ENCODE peak calls at places on chromosomes 7 and 10, in five cellular contexts. X is fibroblast of mammary gland, V is heart left ventricle, I is retinal pigment epithelial cell, K is fibroblast of pulmonary artery. D is an unnamed sample.

GRCh38 chr10:73439605-73440298 is 6.4 kb upstream of the MSS51 start:
- DNase-seq in X (peak; percentile 80), V (no peak), I (no peak), K (peak; percentile 55), D (no peak)

GRCh38 chr10:70828923-70829322 is 13.2 kb downstream of the SGPL1 start:
- DNase-seq in X (no peak), V (no peak), I (no peak), K (no peak), D (no peak)

GRCh38 chr10:90245623-90246022 is 544.2 kb downstream of the KIF20B start:
- DNase-seq in X (no peak), V (no peak), I (no peak), K (peak; percentile 34), D (no peak)

GRCh38 chr7:151062399-151063211 is 3.2 kb downstream of the SLC4A2 start:
- DNase-seq in X (peak; percentile 75), V (no peak), I (no peak), K (peak; percentile 52), D (no peak)

GRCh38 chr7:28996836-28997235 is 38.7 kb upstream of the TRIL start:
- DNase-seq in X (no peak), V (no peak), I (no peak), K (no peak), D (no peak)

GRCh38 chr10:111830360-111830759 is 353.2 kb downstream of the GPAM start:
- DNase-seq in X (no peak), V (no peak), I (no peak), K (no peak), D (no peak)

GRCh38 chr7:107435749-107436148 is 34.1 kb upstream of the GPR22 start:
- DNase-seq in X (no peak), V (no peak), I (no peak), K (no peak), D (no peak)

GRCh38 chr7:85737426-85737825 is 550.6 kb upstream of the SEMA3D start:
- DNase-seq in X (no peak), V (no peak), I (no peak), K (no peak), D (no peak)

GRCh38 chr10:96124230-96125141 is 5.6 kb upstream of the ZNF518A start:
- DNase-seq in X (peak; percentile 42), V (no peak), I (no peak), K (peak; percentile 74), D (peak; percentile 8)

GRCh38 chr7:96414931-96415292 is 93.0 kb upstream of the SLC25A13 start:
- DNase-seq in X (peak; percentile 49), V (no peak), I (no peak), K (peak; percentile 41), D (peak; percentile 11)

GRCh38 chr7:128672927-128673517 is 930 bp downstream of the GARIN1A start:
- DNase-seq in X (peak; percentile 20), V (no peak), I (no peak), K (peak; percentile 36), D (peak; percentile 21)

GRCh38 chr7:40701836-40702551 is 567.2 kb downstream of the SUGCT start:
- DNase-seq in X (no peak), V (no peak), I (no peak), K (no peak), D (no peak)

GRCh38 chr10:137031-137430 is 1.8 kb downstream of the ZMYND11 start:
- DNase-seq in X (peak; percentile 41), V (no peak), I (no peak), K (peak; percentile 23), D (no peak)
- H3K4me3 ChIP-seq in X (no peak overlapping the region), V (no peak overlapping the region), I (no peak overlapping the region), K (peak overlapping the region; percentile 79), D (no peak overlapping the region)

DNA sequence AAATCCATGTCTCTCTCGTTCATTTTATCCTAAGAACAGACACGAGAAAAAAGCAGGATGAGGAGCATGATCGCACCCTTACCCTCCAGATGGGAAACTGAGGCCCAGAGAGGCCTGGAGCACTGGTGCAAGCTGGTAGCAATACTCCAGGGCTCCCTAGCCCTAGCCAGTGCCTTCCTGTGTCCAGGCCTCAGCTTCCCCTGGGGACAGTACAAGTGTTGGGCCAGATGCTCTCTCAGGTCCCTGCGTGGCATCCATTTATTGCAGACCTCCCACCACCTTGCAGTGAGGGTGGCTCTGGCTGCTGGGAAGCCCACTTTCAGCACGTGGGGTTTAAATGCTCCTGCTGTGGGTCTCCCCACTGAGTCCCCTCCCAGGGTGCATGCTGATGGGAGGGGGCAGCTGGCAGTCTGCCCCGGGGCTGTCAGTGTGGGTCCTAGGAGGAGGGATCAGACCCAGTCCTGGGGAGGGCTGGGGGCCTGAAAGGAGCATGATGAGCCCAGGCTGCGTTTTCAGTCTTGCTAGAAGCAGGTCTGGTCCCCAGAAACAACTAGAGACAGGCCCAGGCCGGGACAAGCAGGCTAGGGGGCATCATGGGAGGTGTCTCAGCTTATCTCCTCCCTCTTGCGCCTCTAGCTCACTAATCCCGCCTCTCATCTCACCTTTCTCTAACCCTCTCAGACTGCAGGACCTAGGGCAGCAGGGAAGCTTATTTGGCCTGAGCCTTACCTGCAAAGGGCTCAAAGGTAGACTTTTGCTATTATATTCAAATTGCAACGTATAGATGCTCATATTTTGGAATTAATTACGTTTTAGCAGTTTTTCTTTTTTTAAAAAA is 662 bp upstream of the PPIF start:
- DNase-seq in X (no peak), V (no peak), I (no peak), K (no peak), D (no peak)
- H3K4me3 ChIP-seq in X (no peak overlapping the region), V (no peak overlapping the region), I (peak overlapping the region; percentile 14), K (no peak overlapping the region), D (no peak overlapping the region)

GRCh38 chr10:67884313-67884841 is at the start of gene SIRT1:
- DNase-seq in X (peak; percentile 91), V (peak; percentile 98), I (peak; percentile 79), K (peak; percentile 95), D (peak; percentile 98)
- H3K4me3 ChIP-seq in X (peak within 1 kb of the TSS; percentile 81), V (peak within 1 kb of the TSS; percentile 58), I (peak within 1 kb of the TSS; percentile 69), K (peak within 1 kb of the TSS; percentile 84), D (peak within 1 kb of the TSS; percentile 61)

DNA sequence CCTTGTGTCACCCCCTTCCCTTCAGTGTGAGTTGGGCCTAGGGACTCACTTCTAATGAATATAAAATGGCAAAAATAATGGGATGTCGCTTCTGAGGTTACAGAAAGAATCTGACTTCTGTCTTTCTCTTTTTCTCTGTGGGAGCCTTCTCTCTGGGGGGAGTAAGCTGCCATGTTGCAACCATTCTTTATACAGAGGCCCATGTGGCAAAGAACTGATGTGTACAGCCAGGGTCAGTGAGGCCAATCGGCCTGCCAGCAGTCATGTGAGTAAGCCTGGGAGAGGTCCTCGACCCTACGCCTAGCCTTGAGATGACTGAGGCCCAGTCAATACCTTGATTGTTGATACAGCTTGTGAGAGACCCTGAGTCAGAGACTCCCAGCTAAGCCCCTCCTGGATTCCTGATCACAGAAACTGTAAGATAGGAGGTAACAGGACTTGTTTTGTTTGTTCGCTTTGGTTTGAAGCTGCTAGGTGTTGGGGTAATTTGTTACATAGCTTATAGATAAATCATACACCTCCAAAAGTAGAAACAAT is 1.7 kb downstream of the TCAF1 start:
- DNase-seq in X (peak; percentile 69), V (no peak), I (no peak), K (no peak), D (peak; percentile 23)
- H3K4me3 ChIP-seq in X (peak overlapping the region; percentile 82), V (no peak overlapping the region), I (peak overlapping the region; percentile 82), K (peak overlapping the region; percentile 81), D (no peak overlapping the region)

DNA sequence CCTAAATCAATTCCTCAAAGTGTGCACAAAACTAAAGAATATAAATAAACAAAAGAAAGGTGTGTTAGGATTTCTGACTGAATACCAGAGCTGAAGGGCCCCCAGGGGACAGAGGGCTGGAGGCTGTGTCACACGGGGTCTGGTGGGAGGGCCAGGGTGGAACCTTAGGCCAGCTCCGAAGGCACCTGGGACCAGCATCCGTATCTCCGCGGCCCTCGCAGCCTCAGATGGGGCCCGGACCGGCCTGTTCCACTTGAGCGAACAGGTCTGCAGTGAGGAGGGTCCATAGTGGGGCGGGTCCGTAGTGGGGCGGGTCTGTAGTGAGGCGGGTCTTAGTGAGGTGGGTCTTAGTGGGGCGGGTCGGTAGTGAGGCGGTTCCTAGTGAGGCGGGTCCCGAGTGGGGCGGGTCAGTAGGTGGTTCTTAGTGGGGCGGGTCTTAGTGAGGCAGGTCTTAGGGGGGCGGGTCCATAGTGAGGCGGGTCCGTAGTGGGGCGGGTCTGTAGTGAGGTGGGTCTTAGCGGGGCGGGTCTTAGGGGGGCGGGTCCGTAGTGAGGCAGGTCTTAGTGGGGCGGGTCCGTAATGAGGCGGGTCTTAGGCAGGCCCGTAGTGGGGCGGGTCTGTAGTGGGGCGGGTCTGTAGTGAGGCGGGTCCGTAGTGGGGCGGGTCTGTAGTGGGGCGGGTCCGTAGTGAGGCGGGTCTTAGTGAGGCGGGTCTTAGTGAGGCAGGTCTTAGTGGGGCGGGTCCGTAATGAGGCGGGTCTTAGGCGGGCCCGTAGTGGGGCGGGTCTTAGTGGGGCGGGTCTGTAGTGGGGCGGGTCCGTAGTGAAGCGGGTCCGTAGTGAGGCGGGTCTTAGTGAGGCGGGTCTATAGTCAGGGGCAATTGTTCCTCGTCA is 15.1 kb downstream of the GPR146 start:
- DNase-seq in X (peak; percentile 11), V (no peak), I (no peak), K (no peak), D (peak; percentile 51)
- H3K4me3 ChIP-seq in X (no peak overlapping the region), V (no peak overlapping the region), I (peak overlapping the region; percentile 45), K (no peak overlapping the region), D (no peak overlapping the region)

GRCh38 chr10:76191371-76191770 is 759.9 kb downstream of the LRMDA start:
- DNase-seq in X (no peak), V (no peak), I (no peak), K (no peak), D (no peak)

GRCh38 chr10:76184647-76185046 is 753.2 kb downstream of the LRMDA start:
- DNase-seq in X (no peak), V (no peak), I (no peak), K (no peak), D (no peak)

GRCh38 chr10:76190871-76191270 is 759.4 kb downstream of the LRMDA start:
- DNase-seq in X (no peak), V (no peak), I (peak; percentile 56), K (no peak), D (no peak)

GRCh38 chr10:76179806-76180205 is 748.4 kb downstream of the LRMDA start:
- DNase-seq in X (no peak), V (no peak), I (no peak), K (no peak), D (no peak)

DNA sequence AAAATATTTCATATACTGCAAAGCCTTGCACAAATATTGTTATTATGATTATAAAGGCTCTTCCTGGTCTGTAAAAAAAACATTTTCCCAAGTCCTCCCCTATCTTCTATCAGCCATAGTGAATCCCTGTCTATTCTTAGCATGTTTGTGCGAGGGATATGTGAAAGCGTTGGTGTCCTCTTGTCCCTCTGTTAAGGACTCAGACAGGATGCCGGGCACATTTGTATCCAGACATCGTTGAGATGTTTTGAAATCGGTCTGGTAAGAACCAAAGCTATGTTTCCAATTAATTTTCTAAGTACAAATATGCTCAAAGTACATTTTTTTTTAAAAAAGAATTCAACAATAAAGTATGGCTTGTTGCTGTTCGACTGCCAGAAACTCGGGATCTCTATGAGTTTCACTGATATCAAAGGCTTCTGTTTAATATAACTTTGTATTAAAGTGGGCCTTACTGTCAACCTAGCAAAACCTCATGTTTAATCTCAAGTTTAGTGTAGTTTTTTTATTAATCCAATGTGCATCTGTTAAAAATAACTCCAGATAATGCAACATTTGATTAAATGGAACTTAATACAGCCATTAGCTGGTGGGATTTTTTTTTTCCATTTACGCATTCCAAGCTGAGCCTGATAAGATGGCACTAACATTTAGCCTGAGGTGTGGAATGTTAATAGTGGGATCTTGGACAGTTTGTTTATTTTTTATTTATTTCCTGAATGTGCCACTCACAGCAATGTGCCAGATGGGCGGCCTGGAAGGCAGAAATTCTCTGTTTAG is 754.2 kb downstream of the LRMDA start:
- DNase-seq in X (no peak), V (no peak), I (no peak), K (no peak), D (no peak)
- H3K4me3 ChIP-seq in X (no peak overlapping the region), V (no peak overlapping the region), I (no peak overlapping the region), K (no peak overlapping the region), D (no peak overlapping the region)